ENCODE peak calls at places on chromosomes 11 and 22, in six cellular contexts. V, T, W, R, P and N are unnamed samples.
A peak's percentile ranks its signal among the peaks of the same experiment; 100 is the strongest.

GRCh38 chr11:128407962-128408361 is 179.4 kb downstream of the ETS1 start:
- DNase-seq in V (peak; percentile 96), T (no peak), W (peak; percentile 91), R (peak; percentile 44), P (no peak), N (peak; percentile 73)

GRCh38 chr22:25447067-25447688 is 117.3 kb upstream of the GRK3 start:
- DNase-seq in V (peak; percentile 6), T (no peak), W (no peak), R (no peak), P (no peak), N (no peak)

GRCh38 chr11:65500262-65501004 is 1.6 kb downstream of the MALAT1 start:
- DNase-seq in V (peak; percentile 78), T (peak; percentile 43), W (peak; percentile 31), R (peak; percentile 32), P (peak; percentile 69), N (no peak)

GRCh38 chr11:30984442-30984816 is 385.1 kb downstream of the DCDC1 start:
- DNase-seq in V (peak; percentile 52), T (no peak), W (no peak), R (peak; percentile 12), P (no peak), N (peak; percentile 43)

GRCh38 chr11:11555228-11555627 is 66.6 kb downstream of the GALNT18 start:
- DNase-seq in V (peak; percentile 21), T (peak; percentile 30), W (no peak), R (no peak), P (peak; percentile 82), N (no peak)

GRCh38 chr11:6526411-6527135 is 29.5 kb downstream of the DNHD1 start:
- DNase-seq in V (no peak), T (no peak), W (peak; percentile 4), R (no peak), P (no peak), N (no peak)

GRCh38 chr11:69874984-69875673 is 55.9 kb upstream of the FGF3 start:
- DNase-seq in V (no peak), T (no peak), W (no peak), R (no peak), P (no peak), N (no peak)

GRCh38 chr11:92554662-92555061 is 330.0 kb downstream of the FAT3 start:
- DNase-seq in V (no peak), T (no peak), W (no peak), R (no peak), P (no peak), N (no peak)

GRCh38 chr11:88418508-88418907 is 81.0 kb upstream of the CTSC start:
- DNase-seq in V (no peak), T (no peak), W (no peak), R (no peak), P (no peak), N (no peak)

DNA sequence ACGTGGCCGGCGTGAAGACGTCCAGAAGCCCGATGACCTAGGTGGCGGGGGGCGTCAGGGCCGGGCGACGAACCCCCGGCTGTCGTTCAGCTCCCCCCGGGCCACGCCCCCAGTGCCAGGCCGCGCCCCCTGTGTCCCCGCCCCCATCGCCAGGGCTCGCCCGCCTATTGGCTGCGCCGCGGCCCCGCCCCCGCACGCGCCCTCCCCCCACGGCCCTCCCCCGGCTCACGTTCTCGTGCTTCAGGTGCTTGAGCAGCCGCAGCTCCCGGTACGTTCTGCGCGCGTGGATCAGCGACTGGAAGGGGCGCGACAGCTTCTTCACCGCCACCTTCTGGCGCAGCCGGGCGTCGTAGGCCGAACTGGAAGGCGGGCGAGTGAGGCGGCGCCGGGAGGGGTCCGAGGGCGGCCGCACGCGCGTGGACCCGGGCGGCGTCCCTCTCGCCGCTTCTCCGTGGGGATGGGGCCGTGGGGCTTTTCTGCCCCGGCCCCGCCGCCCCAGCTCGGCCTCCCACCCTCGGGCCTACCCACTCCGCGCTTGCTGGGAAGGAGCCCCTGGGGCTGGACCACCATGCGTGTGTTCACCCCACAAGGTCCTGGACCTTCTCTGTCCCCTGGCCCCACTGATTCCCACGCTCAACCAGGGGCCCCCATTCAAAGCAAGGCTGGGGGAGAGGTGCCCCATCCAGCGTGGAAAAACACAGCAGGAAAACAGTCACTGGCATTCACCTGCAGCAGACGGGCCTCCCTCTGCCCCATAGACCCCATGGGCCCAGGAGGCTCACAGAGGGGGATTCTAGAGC is 2.4 kb downstream of the MAPK11 start:
- DNase-seq in V (peak; percentile 43), T (peak; percentile 78), W (peak; percentile 50), R (no peak), P (peak; percentile 91), N (no peak)
- H3K4me3 ChIP-seq in V (peak overlapping the region; percentile 62), T (peak overlapping the region; percentile 58), W (peak overlapping the region; percentile 45), R (peak overlapping the region; percentile 37), P (peak overlapping the region; percentile 8), N (peak overlapping the region; percentile 42)

DNA sequence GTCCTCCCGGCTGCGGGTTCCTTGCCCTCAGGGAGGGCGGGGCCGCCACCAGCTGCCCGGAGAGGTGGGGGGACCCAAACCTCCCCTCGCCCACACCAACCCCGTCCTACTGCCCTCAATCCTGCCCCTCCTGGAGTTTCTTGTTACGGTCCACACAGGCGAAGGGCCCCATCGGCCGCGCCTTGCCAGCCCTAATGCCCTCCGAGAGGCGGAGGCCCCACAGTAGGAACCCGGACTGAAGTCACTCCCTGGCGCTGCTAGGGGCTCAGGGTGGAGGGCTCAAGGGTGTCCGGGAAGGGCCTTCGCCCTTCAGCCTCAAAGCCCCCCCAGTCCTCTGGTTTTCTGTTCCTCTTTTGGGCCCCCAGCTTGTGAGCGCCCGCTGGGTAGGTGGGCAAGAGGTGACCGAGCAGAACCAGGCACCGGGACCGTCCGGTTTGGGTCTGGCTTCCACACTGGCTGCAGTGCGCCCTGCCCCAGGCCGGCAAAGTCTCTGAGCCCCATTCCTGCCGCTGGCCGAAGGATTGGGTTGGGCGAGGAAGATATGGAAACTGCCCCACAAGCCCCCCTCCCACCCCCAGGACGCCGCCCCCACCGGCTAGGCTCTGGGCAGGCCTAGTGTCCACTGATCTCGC is 24.5 kb downstream of the DUSP8 start:
- DNase-seq in V (no peak), T (no peak), W (no peak), R (no peak), P (no peak), N (no peak)
- H3K4me3 ChIP-seq in V (no peak overlapping the region), T (peak overlapping the region; percentile 63), W (no peak overlapping the region), R (no peak overlapping the region), P (peak overlapping the region; percentile 30), N (no peak overlapping the region)

GRCh38 chr22:37485714-37486223 is 415 bp downstream of the MFNG start:
- DNase-seq in V (no peak), T (no peak), W (no peak), R (no peak), P (no peak), N (no peak)
- H3K4me3 ChIP-seq in V (no peak overlapping the region), T (peak overlapping the region; percentile 52), W (no peak overlapping the region), R (no peak overlapping the region), P (peak overlapping the region; percentile 39), N (no peak overlapping the region)

GRCh38 chr11:108016647-108017046 is 7.9 kb downstream of the CUL5 start:
- DNase-seq in V (no peak), T (no peak), W (no peak), R (no peak), P (no peak), N (no peak)
- H3K4me3 ChIP-seq in V (no peak overlapping the region), T (no peak overlapping the region), W (no peak overlapping the region), R (no peak overlapping the region), P (no peak overlapping the region), N (no peak overlapping the region)

GRCh38 chr11:74460065-74460464 is 7.3 kb downstream of the KCNE3 start:
- DNase-seq in V (no peak), T (no peak), W (no peak), R (no peak), P (no peak), N (no peak)

GRCh38 chr11:74460481-74461154 is 6.7 kb downstream of the KCNE3 start:
- DNase-seq in V (peak; percentile 75), T (no peak), W (no peak), R (peak; percentile 25), P (no peak), N (no peak)

GRCh38 chr11:74463216-74463615 is 4.1 kb downstream of the KCNE3 start:
- DNase-seq in V (no peak), T (no peak), W (no peak), R (no peak), P (no peak), N (no peak)

GRCh38 chr11:74462631-74463030 is 4.7 kb downstream of the KCNE3 start:
- DNase-seq in V (no peak), T (no peak), W (no peak), R (no peak), P (no peak), N (no peak)

DNA sequence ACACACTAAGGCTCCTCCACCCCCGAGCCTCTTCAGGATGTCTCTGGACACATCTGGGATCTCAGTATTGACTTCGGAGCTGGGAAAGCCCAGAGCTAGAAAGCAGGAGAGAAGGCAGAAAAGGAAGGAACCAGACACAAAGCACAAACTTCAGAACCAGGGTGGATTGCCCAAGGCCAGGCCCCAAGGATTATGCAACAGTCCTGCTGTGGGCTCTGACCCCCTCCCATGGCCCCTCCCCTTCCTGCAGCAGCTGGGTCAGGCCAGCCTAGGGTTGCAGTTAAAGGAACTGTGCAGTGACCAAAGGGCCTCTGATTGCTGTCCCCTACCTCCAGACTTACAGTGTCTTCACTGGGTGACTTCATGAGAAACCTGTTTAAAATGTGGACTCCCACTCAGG is 5.3 kb downstream of the KCNE3 start:
- DNase-seq in V (peak; percentile 55), T (peak; percentile 80), W (no peak), R (no peak), P (peak; percentile 91), N (no peak)
- H3K4me3 ChIP-seq in V (peak overlapping the region; percentile 15), T (peak overlapping the region; percentile 40), W (peak overlapping the region; percentile 21), R (no peak overlapping the region), P (peak overlapping the region; percentile 34), N (peak overlapping the region; percentile 11)

GRCh38 chr22:31247726-31248125 is 35.6 kb downstream of the LIMK2 start:
- DNase-seq in V (no peak), T (no peak), W (no peak), R (no peak), P (no peak), N (no peak)
- H3K4me3 ChIP-seq in V (peak overlapping the region; percentile 82), T (peak overlapping the region; percentile 74), W (peak overlapping the region; percentile 64), R (peak overlapping the region; percentile 68), P (peak overlapping the region; percentile 49), N (peak overlapping the region; percentile 63)